ENCODE peak calls at places on chromosome 3, in eight cellular contexts. B, F, T, X, R, A, U and V are unnamed samples.

GRCh38 chr3:50620846-50621245 is 3.9 kb downstream of the MAPKAPK3 start:
- DNase-seq in F (no peak), R (no peak), A (peak), T (no peak), U (no peak), B (no peak), X (no peak), V (no peak)

GRCh38 chr3:47961815-47962606 is 54.2 kb downstream of the MAP4 start:
- DNase-seq in R (no peak), U (peak), T (no peak), F (no peak), X (peak), B (peak), A (no peak), V (no peak)

GRCh38 chr3:158839966-158840365 is 38.1 kb downstream of the MFSD1 start:
- DNase-seq in A (no peak), R (no peak), B (no peak), F (no peak), T (no peak), X (no peak), U (no peak), V (peak)

GRCh38 chr3:13770390-13771169 is 109.3 kb downstream of the WNT7A start:
- DNase-seq in F (no peak), A (no peak), U (no peak), R (peak), T (peak), X (no peak), B (no peak), V (no peak)

GRCh38 chr3:146468234-146468931 is 978 bp downstream of the PLSCR2 start:
- DNase-seq in B (no peak), R (no peak), U (peak), A (peak), F (peak), T (no peak), X (no peak), V (peak)

GRCh38 chr3:194575484-194576210 is 57.6 kb downstream of the TMEM44 start:
- DNase-seq in F (peak), U (no peak), A (peak), T (peak), X (no peak), B (peak), R (no peak), V (no peak)

GRCh38 chr3:128424508-128425069 is 42.1 kb downstream of the DNAJB8 start:
- DNase-seq in U (no peak), B (peak), A (peak), T (no peak), X (no peak), R (no peak), F (peak), V (no peak)

GRCh38 chr3:45051685-45052084 is 25.6 kb downstream of the CLEC3B start:
- DNase-seq in R (no peak), F (no peak), U (no peak), A (no peak), T (no peak), B (no peak), X (no peak), V (no peak)

GRCh38 chr3:149009732-149010131 is 18.4 kb downstream of the GYG1 start:
- DNase-seq in B (no peak), R (no peak), F (peak), A (peak), T (no peak), U (no peak), X (peak), V (no peak)

GRCh38 chr3:44342191-44342790 is 3.7 kb downstream of the TCAIM start:
- DNase-seq in R (no peak), B (no peak), U (peak), X (no peak), A (peak), T (no peak), F (peak), V (no peak)

GRCh38 chr3:177729939-177730700 is 532.8 kb upstream of the TBL1XR1 start:
- DNase-seq in T (no peak), F (no peak), U (no peak), R (no peak), B (peak), A (peak), X (no peak), V (peak)

GRCh38 chr3:39915027-39915426 is 105.6 kb downstream of the MYRIP start:
- DNase-seq in B (no peak), U (no peak), T (no peak), R (no peak), X (no peak), F (no peak), A (no peak), V (no peak)

GRCh38 chr3:192795021-192795420 is 67.7 kb upstream of the FGF12 start:
- DNase-seq in X (no peak), F (peak), B (no peak), R (no peak), U (no peak), T (no peak), A (peak), V (no peak)

GRCh38 chr3:139797724-139798343 is 120.1 kb upstream of the NMNAT3 start:
- DNase-seq in X (peak), A (peak), U (no peak), R (peak), B (peak), F (peak), T (peak), V (peak)

GRCh38 chr3:8509961-8510360 is 8.3 kb downstream of the LMCD1 start:
- DNase-seq in F (peak), A (peak), T (no peak), B (peak), R (no peak), U (peak), X (no peak), V (no peak)

GRCh38 chr3:141360888-141361598 is 7.3 kb upstream of the ZBTB38 start:
- DNase-seq in F (peak), B (peak), T (no peak), U (peak), A (peak), X (peak), R (no peak), V (no peak)

GRCh38 chr3:46848271-46849097 is 14.8 kb downstream of the MYL3 start:
- DNase-seq in A (peak), U (peak), X (no peak), F (peak), T (peak), B (peak), R (peak), V (no peak)

GRCh38 chr3:23183731-23184130 is 19.4 kb upstream of the UBE2E2 start:
- DNase-seq in R (no peak), T (peak), F (peak), B (peak), U (peak), X (peak), A (peak), V (peak)
- TF ChIP-seq CTCF in R (no peak), T (peak), F (peak), B (peak), U (peak), X (no peak), A (peak), V (peak)

GRCh38 chr3:106309274-106309673 is 440.5 kb upstream of the CBLB start:
- DNase-seq in R (no peak), T (no peak), U (no peak), A (no peak), F (no peak), X (no peak), B (no peak), V (no peak)
- TF ChIP-seq CTCF in R (no peak), T (no peak), U (no peak), A (no peak), F (no peak), X (no peak), B (no peak), V (no peak)

GRCh38 chr3:126287536-126288181 is 69.5 kb downstream of the KLF15 start:
- DNase-seq in B (peak), F (peak), X (no peak), T (peak), U (peak), A (peak), R (peak), V (peak)
- TF ChIP-seq CTCF in B (no peak), F (no peak), X (no peak), T (no peak), U (no peak), A (no peak), R (no peak), V (no peak)

DNA sequence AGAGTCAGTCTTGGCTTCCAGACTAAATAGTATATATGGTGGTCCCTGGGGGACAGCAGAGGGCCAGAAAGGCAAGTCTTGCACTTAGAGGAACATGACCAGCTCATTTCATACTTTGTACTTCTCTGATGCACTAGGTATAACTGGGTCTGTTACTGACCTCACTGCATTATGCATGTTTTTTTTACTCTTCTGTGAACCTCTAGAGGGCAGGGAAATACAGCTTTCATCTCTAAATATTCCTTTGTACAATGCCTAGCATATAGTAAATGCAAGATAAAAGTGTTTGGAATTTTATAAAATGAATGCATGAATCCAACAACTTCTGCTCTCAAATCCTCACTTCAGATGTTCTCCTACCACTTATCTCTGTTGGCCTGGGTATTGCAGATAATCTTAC is 23.4 kb upstream of the ARL14 start:
- DNase-seq in B (no peak), U (no peak), R (no peak), T (no peak), A (no peak), F (no peak), X (no peak), V (no peak)
- TF ChIP-seq CTCF in B (no peak), U (peak), R (no peak), T (no peak), A (no peak), F (no peak), X (no peak), V (no peak)

GRCh38 chr3:182491571-182491970 is 301.7 kb upstream of the ATP11B start:
- DNase-seq in T (no peak), R (no peak), A (no peak), U (no peak), X (no peak), B (no peak), F (no peak), V (no peak)

GRCh38 chr3:182492536-182492935 is 300.8 kb upstream of the ATP11B start:
- DNase-seq in R (no peak), A (no peak), T (no peak), U (no peak), B (no peak), F (no peak), X (no peak), V (no peak)

GRCh38 chr3:182487048-182487447 is 306.3 kb upstream of the ATP11B start:
- DNase-seq in B (no peak), R (no peak), F (no peak), T (no peak), U (no peak), A (no peak), X (no peak), V (no peak)

GRCh38 chr3:182487621-182488020 is 305.7 kb upstream of the ATP11B start:
- DNase-seq in X (no peak), T (no peak), B (no peak), F (no peak), U (no peak), R (no peak), A (no peak), V (no peak)

GRCh38 chr3:182490601-182491485 is 302.5 kb upstream of the ATP11B start:
- DNase-seq in U (no peak), T (no peak), F (no peak), A (peak), R (no peak), B (peak), X (peak), V (no peak)
- TF ChIP-seq CTCF in U (peak), T (peak), F (no peak), A (no peak), R (peak), B (peak), X (no peak), V (peak)

GRCh38 chr3:95123104-95123503 is 1060.2 kb downstream of the NSUN3 start:
- DNase-seq in T (no peak), X (no peak), A (no peak), B (no peak), U (no peak), F (no peak), R (no peak), V (no peak)

DNA sequence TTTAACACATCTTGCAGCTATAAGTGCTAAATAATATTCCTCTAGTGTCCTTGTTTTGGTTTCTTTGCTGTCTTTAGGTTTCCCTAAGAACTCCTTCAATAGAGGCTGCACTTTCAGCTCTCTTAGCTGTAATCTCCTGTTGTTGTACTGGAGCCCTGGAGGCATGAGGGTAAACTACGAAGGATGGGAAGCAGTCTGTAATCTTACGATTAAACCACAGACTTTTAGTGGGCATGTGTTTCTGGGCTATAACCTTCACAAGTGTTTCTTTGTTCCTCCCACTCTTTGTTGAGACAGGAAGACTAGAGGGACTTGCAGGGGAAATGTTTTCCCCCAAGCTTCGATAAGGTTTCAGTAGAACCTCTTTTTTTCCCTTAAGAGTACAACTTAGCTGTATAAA is 1058.1 kb downstream of the NSUN3 start:
- DNase-seq in A (no peak), U (no peak), B (no peak), R (no peak), X (no peak), F (no peak), T (no peak), V (no peak)
- TF ChIP-seq CTCF in A (no peak), U (no peak), B (no peak), R (no peak), X (no peak), F (no peak), T (no peak), V (no peak)

GRCh38 chr3:196632033-196632751 is 7.3 kb upstream of the NRROS start:
- DNase-seq in B (peak), F (peak), T (peak), A (peak), R (peak), U (peak), X (peak), V (peak)
- TF ChIP-seq CTCF in B (peak), F (peak), T (no peak), A (peak), R (no peak), U (peak), X (peak), V (no peak)